ENCODE peak calls at places on chromosomes 11 and 22, in five cellular contexts. One of them, this sample, is unnamed.
A peak's percentile ranks its signal among the peaks of the same experiment; 100 is the strongest.

GRCh38 chr11:132858203-132858602 is 674.1 kb downstream of the OPCML start:
- DNase-seq in H1: peak; percentile 64
- DNase-seq in GM12878: no peak
- DNase-seq in NT2/D1: peak; percentile 59
- DNase-seq in HepG2: no peak
- DNase-seq in this sample: peak; percentile 10

GRCh38 chr11:47003180-47003877 is 66.8 kb downstream of the CSTPP1 start:
- DNase-seq in H1: no peak
- DNase-seq in GM12878: no peak
- DNase-seq in NT2/D1: no peak
- DNase-seq in HepG2: no peak
- DNase-seq in this sample: no peak

GRCh38 chr11:13216019-13217006 is 61.3 kb upstream of the BMAL1 start:
- DNase-seq in H1: no peak
- DNase-seq in GM12878: no peak
- DNase-seq in NT2/D1: peak; percentile 70
- DNase-seq in HepG2: peak; percentile 37
- DNase-seq in this sample: no peak

GRCh38 chr11:62705880-62706831 is 1.1 kb downstream of the BSCL2 start:
- DNase-seq in H1: peak; percentile 82
- DNase-seq in GM12878: peak; percentile 50
- DNase-seq in NT2/D1: peak; percentile 93
- DNase-seq in HepG2: peak; percentile 83
- DNase-seq in this sample: peak; percentile 93

GRCh38 chr11:20043992-20044391 is 116.3 kb downstream of the DBX1 start:
- DNase-seq in H1: no peak
- DNase-seq in GM12878: no peak
- DNase-seq in NT2/D1: no peak
- DNase-seq in HepG2: no peak
- DNase-seq in this sample: no peak

GRCh38 chr11:110896358-110896757 is 184.1 kb upstream of the ARHGAP20 start:
- DNase-seq in H1: no peak
- DNase-seq in GM12878: no peak
- DNase-seq in NT2/D1: no peak
- DNase-seq in HepG2: no peak
- DNase-seq in this sample: no peak

GRCh38 chr11:13889566-13890214 is 72.8 kb upstream of the SPON1 start:
- DNase-seq in H1: no peak
- DNase-seq in GM12878: no peak
- DNase-seq in NT2/D1: no peak
- DNase-seq in HepG2: no peak
- DNase-seq in this sample: no peak

GRCh38 chr11:27524155-27524554 is 17.6 kb upstream of the LIN7C start:
- DNase-seq in H1: no peak
- DNase-seq in GM12878: no peak
- DNase-seq in NT2/D1: peak; percentile 6
- DNase-seq in HepG2: peak; percentile 41
- DNase-seq in this sample: no peak

GRCh38 chr11:29328961-29329441 is 687.8 kb downstream of the KCNA4 start:
- DNase-seq in H1: no peak
- DNase-seq in GM12878: no peak
- DNase-seq in NT2/D1: no peak
- DNase-seq in HepG2: peak; percentile 35
- DNase-seq in this sample: peak; percentile 12

GRCh38 chr22:41668971-41669911 is 19.4 kb downstream of the SNU13 start:
- DNase-seq in H1: no peak
- DNase-seq in GM12878: no peak
- DNase-seq in NT2/D1: no peak
- DNase-seq in HepG2: no peak
- DNase-seq in this sample: no peak

GRCh38 chr11:76610371-76610770 is 60.2 kb downstream of the LRRC32 start:
- DNase-seq in H1: no peak
- DNase-seq in GM12878: no peak
- DNase-seq in NT2/D1: no peak
- DNase-seq in HepG2: no peak
- DNase-seq in this sample: no peak

GRCh38 chr11:45025716-45026492 is 75.2 kb upstream of the TP53I11 start:
- DNase-seq in H1: no peak
- DNase-seq in GM12878: no peak
- DNase-seq in NT2/D1: no peak
- DNase-seq in HepG2: peak; percentile 16
- DNase-seq in this sample: no peak

GRCh38 chr11:106391771-106392412 is 314.4 kb downstream of the AASDHPPT start:
- DNase-seq in H1: no peak
- DNase-seq in GM12878: no peak
- DNase-seq in NT2/D1: no peak
- DNase-seq in HepG2: no peak
- DNase-seq in this sample: no peak

GRCh38 chr11:251550-251949 is 14.8 kb downstream of the PSMD13 start:
- DNase-seq in H1: no peak
- DNase-seq in GM12878: no peak
- DNase-seq in NT2/D1: no peak
- DNase-seq in HepG2: no peak
- DNase-seq in this sample: no peak

GRCh38 chr22:42978453-42979103 is 36.4 kb downstream of the PACSIN2 start:
- DNase-seq in H1: no peak
- DNase-seq in GM12878: no peak
- DNase-seq in NT2/D1: no peak
- DNase-seq in HepG2: no peak
- DNase-seq in this sample: no peak

GRCh38 chr11:93524173-93524536 is 19.0 kb downstream of the SMCO4 start:
- DNase-seq in H1: no peak
- DNase-seq in GM12878: no peak
- DNase-seq in NT2/D1: no peak
- DNase-seq in HepG2: no peak
- DNase-seq in this sample: no peak

GRCh38 chr11:47350315-47350714 is 2.2 kb downstream of the MYBPC3 start:
- DNase-seq in H1: no peak
- DNase-seq in GM12878: no peak
- DNase-seq in NT2/D1: no peak
- DNase-seq in HepG2: no peak
- DNase-seq in this sample: no peak

GRCh38 chr11:79413258-79413657 is 27.6 kb downstream of the TENM4 start:
- DNase-seq in H1: no peak
- DNase-seq in GM12878: no peak
- DNase-seq in NT2/D1: no peak
- DNase-seq in HepG2: no peak
- DNase-seq in this sample: peak; percentile 17

GRCh38 chr11:2531277-2531986 is 86.6 kb downstream of the KCNQ1 start:
- DNase-seq in H1: peak; percentile 33
- DNase-seq in GM12878: no peak
- DNase-seq in NT2/D1: peak; percentile 68
- DNase-seq in HepG2: peak; percentile 32
- DNase-seq in this sample: peak; percentile 76

GRCh38 chr11:134358853-134359490 is 27.2 kb downstream of the GLB1L2 start:
- DNase-seq in H1: no peak
- DNase-seq in GM12878: no peak
- DNase-seq in NT2/D1: no peak
- DNase-seq in HepG2: no peak
- DNase-seq in this sample: no peak

GRCh38 chr11:118677977-118678376 is 1.5 kb downstream of the TREH start:
- DNase-seq in H1: no peak
- DNase-seq in GM12878: no peak
- DNase-seq in NT2/D1: no peak
- DNase-seq in HepG2: no peak
- DNase-seq in this sample: no peak

GRCh38 chr11:113934797-113935196 is 30.2 kb downstream of the HTR3B start:
- DNase-seq in H1: no peak
- DNase-seq in GM12878: no peak
- DNase-seq in NT2/D1: no peak
- DNase-seq in HepG2: no peak
- DNase-seq in this sample: no peak

GRCh38 chr11:2687223-2687530 is 12.6 kb downstream of the KCNQ1OT1 start:
- DNase-seq in H1: no peak
- DNase-seq in GM12878: no peak
- DNase-seq in NT2/D1: no peak
- DNase-seq in HepG2: no peak
- DNase-seq in this sample: no peak

GRCh38 chr11:124174001-124174400 is 9.1 kb upstream of the OR10D3 start:
- DNase-seq in H1: no peak
- DNase-seq in GM12878: no peak
- DNase-seq in NT2/D1: peak; percentile 78
- DNase-seq in HepG2: peak; percentile 47
- DNase-seq in this sample: no peak

GRCh38 chr11:35237860-35238715 is 99.1 kb downstream of the CD44 start:
- DNase-seq in H1: peak; percentile 23
- DNase-seq in GM12878: peak; percentile 35
- DNase-seq in NT2/D1: peak; percentile 70
- DNase-seq in HepG2: peak; percentile 47
- DNase-seq in this sample: peak; percentile 56

GRCh38 chr11:27473017-27473406 is 422 bp upstream of the LGR4 start:
- DNase-seq in H1: no peak
- DNase-seq in GM12878: no peak
- DNase-seq in NT2/D1: no peak
- DNase-seq in HepG2: no peak
- DNase-seq in this sample: peak; percentile 13

GRCh38 chr22:28034760-28035401 is 115.8 kb upstream of the PITPNB start:
- DNase-seq in H1: no peak
- DNase-seq in GM12878: no peak
- DNase-seq in NT2/D1: no peak
- DNase-seq in HepG2: no peak
- DNase-seq in this sample: no peak

GRCh38 chr11:117750916-117751773 is 45.9 kb downstream of the DSCAML1 start:
- DNase-seq in H1: no peak
- DNase-seq in GM12878: no peak
- DNase-seq in NT2/D1: no peak
- DNase-seq in HepG2: no peak
- DNase-seq in this sample: no peak

GRCh38 chr11:2535673-2536439 is 91.0 kb downstream of the KCNQ1 start:
- DNase-seq in H1: no peak
- DNase-seq in GM12878: no peak
- DNase-seq in NT2/D1: no peak
- DNase-seq in HepG2: no peak
- DNase-seq in this sample: no peak

GRCh38 chr11:123472236-123472935 is 42.3 kb downstream of the GRAMD1B start:
- DNase-seq in H1: no peak
- DNase-seq in GM12878: no peak
- DNase-seq in NT2/D1: no peak
- DNase-seq in HepG2: no peak
- DNase-seq in this sample: no peak

GRCh38 chr11:107916671-107917241 is 11.5 kb upstream of the RAB39A start:
- DNase-seq in H1: no peak
- DNase-seq in GM12878: no peak
- DNase-seq in NT2/D1: no peak
- DNase-seq in HepG2: peak; percentile 19
- DNase-seq in this sample: peak; percentile 72

GRCh38 chr11:110134120-110134519 is 40.9 kb downstream of the ZC3H12C start:
- DNase-seq in H1: no peak
- DNase-seq in GM12878: no peak
- DNase-seq in NT2/D1: no peak
- DNase-seq in HepG2: no peak
- DNase-seq in this sample: no peak

GRCh38 chr11:2164081-2164480 is 3.1 kb upstream of the INS start:
- DNase-seq in H1: no peak
- DNase-seq in GM12878: no peak
- DNase-seq in NT2/D1: no peak
- DNase-seq in HepG2: no peak
- DNase-seq in this sample: no peak

GRCh38 chr11:101860694-101861371 is 54.0 kb upstream of the CEP126 start:
- DNase-seq in H1: peak; percentile 29
- DNase-seq in GM12878: no peak
- DNase-seq in NT2/D1: peak; percentile 25
- DNase-seq in HepG2: peak; percentile 56
- DNase-seq in this sample: peak; percentile 70

GRCh38 chr11:46711288-46711687 is 7.7 kb upstream of the F2 start:
- DNase-seq in H1: no peak
- DNase-seq in GM12878: no peak
- DNase-seq in NT2/D1: no peak
- DNase-seq in HepG2: no peak
- DNase-seq in this sample: no peak

GRCh38 chr11:122375687-122376399 is 259.8 kb upstream of the BLID start:
- DNase-seq in H1: no peak
- DNase-seq in GM12878: peak; percentile 36
- DNase-seq in NT2/D1: no peak
- DNase-seq in HepG2: no peak
- DNase-seq in this sample: no peak

GRCh38 chr11:118820412-118821357 is 29.7 kb upstream of the DDX6 start:
- DNase-seq in H1: no peak
- DNase-seq in GM12878: peak; percentile 99
- DNase-seq in NT2/D1: no peak
- DNase-seq in HepG2: no peak
- DNase-seq in this sample: no peak

GRCh38 chr11:117600261-117600783 is 196.7 kb downstream of the DSCAML1 start:
- DNase-seq in H1: no peak
- DNase-seq in GM12878: no peak
- DNase-seq in NT2/D1: no peak
- DNase-seq in HepG2: no peak
- DNase-seq in this sample: no peak

GRCh38 chr11:65055538-65055937 is 2.8 kb downstream of the NAALADL1 start:
- DNase-seq in H1: no peak
- DNase-seq in GM12878: no peak
- DNase-seq in NT2/D1: no peak
- DNase-seq in HepG2: no peak
- DNase-seq in this sample: no peak

DNA sequence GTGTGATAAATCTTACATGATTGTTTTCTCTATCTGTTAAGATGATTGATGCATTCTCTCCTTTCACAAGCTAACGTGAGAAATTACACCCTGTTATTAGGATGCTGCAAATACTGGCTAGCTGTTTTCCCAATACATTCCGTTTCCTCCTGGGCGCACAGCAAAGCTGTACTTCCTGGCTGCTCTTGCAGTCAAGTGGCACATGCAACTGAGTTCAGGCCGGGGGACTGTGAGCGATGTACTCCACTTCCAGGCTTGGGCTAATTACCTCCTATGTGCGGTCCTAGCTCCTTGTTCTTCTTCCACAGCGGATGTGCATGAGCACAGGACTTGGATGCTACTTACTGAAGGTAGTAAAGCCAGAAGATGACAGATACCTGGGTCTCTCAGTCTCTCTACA is 234.9 kb upstream of the SESN3 start:
- DNase-seq in H1: no peak
- DNase-seq in GM12878: no peak
- DNase-seq in NT2/D1: no peak
- DNase-seq in HepG2: no peak
- DNase-seq in this sample: peak; percentile 11
- TF ChIP-seq SUZ12 in H1: no peak
- TF ChIP-seq SUZ12 in GM12878: no peak
- TF ChIP-seq SUZ12 in NT2/D1: no peak
- TF ChIP-seq SUZ12 in HepG2: no peak
- TF ChIP-seq SUZ12 in this sample: no peak

GRCh38 chr22:35335936-35336781 is 36.5 kb downstream of the TOM1 start:
- DNase-seq in H1: no peak
- DNase-seq in GM12878: no peak
- DNase-seq in NT2/D1: no peak
- DNase-seq in HepG2: no peak
- DNase-seq in this sample: no peak
- TF ChIP-seq SUZ12 in H1: no peak
- TF ChIP-seq SUZ12 in GM12878: no peak
- TF ChIP-seq SUZ12 in NT2/D1: no peak
- TF ChIP-seq SUZ12 in HepG2: no peak
- TF ChIP-seq SUZ12 in this sample: no peak

GRCh38 chr11:89521792-89522191 is 30.6 kb upstream of the NOX4 start:
- DNase-seq in H1: no peak
- DNase-seq in GM12878: no peak
- DNase-seq in NT2/D1: no peak
- DNase-seq in HepG2: no peak
- DNase-seq in this sample: no peak
- TF ChIP-seq SUZ12 in H1: no peak
- TF ChIP-seq SUZ12 in GM12878: no peak
- TF ChIP-seq SUZ12 in NT2/D1: no peak
- TF ChIP-seq SUZ12 in HepG2: no peak
- TF ChIP-seq SUZ12 in this sample: no peak

GRCh38 chr22:46942816-46943783 is 180.7 kb downstream of the TBC1D22A start:
- DNase-seq in H1: no peak
- DNase-seq in GM12878: no peak
- DNase-seq in NT2/D1: no peak
- DNase-seq in HepG2: no peak
- DNase-seq in this sample: no peak
- TF ChIP-seq SUZ12 in H1: no peak
- TF ChIP-seq SUZ12 in GM12878: no peak
- TF ChIP-seq SUZ12 in NT2/D1: no peak
- TF ChIP-seq SUZ12 in HepG2: no peak
- TF ChIP-seq SUZ12 in this sample: no peak